ENCODE peak calls at places on chromosomes 13 and 19, in ten cellular contexts. One of them, this sample, is unnamed.

GRCh38 chr19:3710265-3710812 is 2.2 kb downstream of the TJP3 start:
- DNase-seq in heart right ventricle: peak; percentile 73
- DNase-seq in psoas muscle: peak; percentile 62
- DNase-seq in RWPE1: peak; percentile 62
- DNase-seq in thoracic aorta: no peak
- DNase-seq in fibroblast of the aortic adventitia: peak; percentile 31
- DNase-seq in retinal pigment epithelial cell: no peak
- DNase-seq in nephron progenitor cell: no peak
- DNase-seq in cardiac fibroblast: peak; percentile 35
- DNase-seq in breast epithelium: peak; percentile 93
- DNase-seq in this sample: no peak

GRCh38 chr19:17806945-17807344 is 12.0 kb downstream of the B3GNT3 start:
- DNase-seq in nephron progenitor cell: no peak
- DNase-seq in breast epithelium: no peak
- DNase-seq in thoracic aorta: no peak
- DNase-seq in fibroblast of the aortic adventitia: no peak
- DNase-seq in psoas muscle: no peak
- DNase-seq in cardiac fibroblast: no peak
- DNase-seq in heart right ventricle: no peak
- DNase-seq in RWPE1: no peak
- DNase-seq in retinal pigment epithelial cell: no peak
- DNase-seq in this sample: no peak

GRCh38 chr19:29858000-29858596 is 46.3 kb downstream of the CCNE1 start:
- DNase-seq in RWPE1: no peak
- DNase-seq in retinal pigment epithelial cell: no peak
- DNase-seq in psoas muscle: no peak
- DNase-seq in nephron progenitor cell: no peak
- DNase-seq in fibroblast of the aortic adventitia: no peak
- DNase-seq in thoracic aorta: no peak
- DNase-seq in cardiac fibroblast: no peak
- DNase-seq in breast epithelium: peak; percentile 53
- DNase-seq in heart right ventricle: no peak
- DNase-seq in this sample: no peak

GRCh38 chr13:31945202-31945978 is 86.2 kb upstream of the FRY start:
- DNase-seq in RWPE1: peak; percentile 76
- DNase-seq in retinal pigment epithelial cell: peak; percentile 52
- DNase-seq in heart right ventricle: peak; percentile 61
- DNase-seq in breast epithelium: peak; percentile 71
- DNase-seq in cardiac fibroblast: peak; percentile 88
- DNase-seq in thoracic aorta: no peak
- DNase-seq in nephron progenitor cell: peak; percentile 8
- DNase-seq in psoas muscle: peak; percentile 84
- DNase-seq in fibroblast of the aortic adventitia: peak; percentile 79
- DNase-seq in this sample: no peak

GRCh38 chr19:46617566-46618079 is 7.3 kb downstream of the PTGIR start:
- DNase-seq in heart right ventricle: no peak
- DNase-seq in RWPE1: no peak
- DNase-seq in psoas muscle: no peak
- DNase-seq in cardiac fibroblast: no peak
- DNase-seq in breast epithelium: no peak
- DNase-seq in retinal pigment epithelial cell: no peak
- DNase-seq in nephron progenitor cell: no peak
- DNase-seq in fibroblast of the aortic adventitia: no peak
- DNase-seq in thoracic aorta: no peak
- DNase-seq in this sample: no peak

GRCh38 chr19:1130801-1131717 is 27.3 kb downstream of the GPX4 start:
- DNase-seq in cardiac fibroblast: no peak
- DNase-seq in fibroblast of the aortic adventitia: peak; percentile 21
- DNase-seq in heart right ventricle: no peak
- DNase-seq in RWPE1: no peak
- DNase-seq in nephron progenitor cell: no peak
- DNase-seq in psoas muscle: no peak
- DNase-seq in retinal pigment epithelial cell: no peak
- DNase-seq in breast epithelium: no peak
- DNase-seq in thoracic aorta: no peak
- DNase-seq in this sample: no peak

GRCh38 chr13:45278096-45278645 is 62.8 kb downstream of the TPT1 start:
- DNase-seq in nephron progenitor cell: no peak
- DNase-seq in retinal pigment epithelial cell: no peak
- DNase-seq in RWPE1: no peak
- DNase-seq in breast epithelium: no peak
- DNase-seq in thoracic aorta: no peak
- DNase-seq in cardiac fibroblast: peak; percentile 21
- DNase-seq in fibroblast of the aortic adventitia: no peak
- DNase-seq in psoas muscle: no peak
- DNase-seq in heart right ventricle: no peak
- DNase-seq in this sample: no peak

GRCh38 chr19:17468302-17469091 is 1.8 kb upstream of the SLC27A1 start:
- DNase-seq in cardiac fibroblast: no peak
- DNase-seq in fibroblast of the aortic adventitia: peak; percentile 47
- DNase-seq in retinal pigment epithelial cell: no peak
- DNase-seq in thoracic aorta: no peak
- DNase-seq in psoas muscle: peak; percentile 72
- DNase-seq in breast epithelium: peak; percentile 74
- DNase-seq in RWPE1: no peak
- DNase-seq in heart right ventricle: peak; percentile 83
- DNase-seq in nephron progenitor cell: no peak
- DNase-seq in this sample: no peak

GRCh38 chr19:18895828-18896341 is at the start of gene CERS1:
- DNase-seq in thoracic aorta: no peak
- DNase-seq in breast epithelium: no peak
- DNase-seq in nephron progenitor cell: peak; percentile 80
- DNase-seq in fibroblast of the aortic adventitia: no peak
- DNase-seq in RWPE1: no peak
- DNase-seq in retinal pigment epithelial cell: no peak
- DNase-seq in cardiac fibroblast: no peak
- DNase-seq in psoas muscle: no peak
- DNase-seq in heart right ventricle: no peak
- DNase-seq in this sample: peak; percentile 88

GRCh38 chr13:30847697-30848307 is 58.3 kb upstream of the MEDAG start:
- DNase-seq in breast epithelium: no peak
- DNase-seq in nephron progenitor cell: no peak
- DNase-seq in psoas muscle: no peak
- DNase-seq in heart right ventricle: no peak
- DNase-seq in fibroblast of the aortic adventitia: peak; percentile 100
- DNase-seq in RWPE1: no peak
- DNase-seq in retinal pigment epithelial cell: peak; percentile 84
- DNase-seq in cardiac fibroblast: peak; percentile 100
- DNase-seq in thoracic aorta: peak; percentile 54
- DNase-seq in this sample: no peak

GRCh38 chr19:47130120-47130588 is 481 bp upstream of the SAE1 start:
- DNase-seq in breast epithelium: no peak
- DNase-seq in nephron progenitor cell: no peak
- DNase-seq in fibroblast of the aortic adventitia: no peak
- DNase-seq in heart right ventricle: no peak
- DNase-seq in cardiac fibroblast: no peak
- DNase-seq in RWPE1: no peak
- DNase-seq in thoracic aorta: no peak
- DNase-seq in retinal pigment epithelial cell: no peak
- DNase-seq in psoas muscle: no peak
- DNase-seq in this sample: no peak

GRCh38 chr13:95784161-95784880 is 107.4 kb downstream of the DNAJC3 start:
- DNase-seq in breast epithelium: no peak
- DNase-seq in RWPE1: peak; percentile 64
- DNase-seq in cardiac fibroblast: peak; percentile 66
- DNase-seq in retinal pigment epithelial cell: peak; percentile 75
- DNase-seq in nephron progenitor cell: no peak
- DNase-seq in fibroblast of the aortic adventitia: peak; percentile 88
- DNase-seq in thoracic aorta: no peak
- DNase-seq in psoas muscle: no peak
- DNase-seq in heart right ventricle: no peak
- DNase-seq in this sample: no peak

GRCh38 chr13:113009743-113010509 is 40.9 kb downstream of the MCF2L start:
- DNase-seq in fibroblast of the aortic adventitia: no peak
- DNase-seq in thoracic aorta: no peak
- DNase-seq in cardiac fibroblast: peak; percentile 31
- DNase-seq in retinal pigment epithelial cell: no peak
- DNase-seq in RWPE1: no peak
- DNase-seq in nephron progenitor cell: no peak
- DNase-seq in breast epithelium: no peak
- DNase-seq in psoas muscle: no peak
- DNase-seq in heart right ventricle: no peak
- DNase-seq in this sample: no peak

GRCh38 chr19:41904118-41904870 is 21.3 kb downstream of the ARHGEF1 start:
- DNase-seq in fibroblast of the aortic adventitia: no peak
- DNase-seq in thoracic aorta: no peak
- DNase-seq in retinal pigment epithelial cell: no peak
- DNase-seq in psoas muscle: no peak
- DNase-seq in breast epithelium: peak; percentile 73
- DNase-seq in RWPE1: no peak
- DNase-seq in nephron progenitor cell: no peak
- DNase-seq in heart right ventricle: no peak
- DNase-seq in cardiac fibroblast: no peak
- DNase-seq in this sample: no peak

GRCh38 chr13:84590663-84591062 is 708.4 kb upstream of the SLITRK1 start:
- DNase-seq in breast epithelium: no peak
- DNase-seq in thoracic aorta: no peak
- DNase-seq in nephron progenitor cell: no peak
- DNase-seq in fibroblast of the aortic adventitia: no peak
- DNase-seq in heart right ventricle: no peak
- DNase-seq in cardiac fibroblast: no peak
- DNase-seq in retinal pigment epithelial cell: no peak
- DNase-seq in RWPE1: no peak
- DNase-seq in psoas muscle: no peak
- DNase-seq in this sample: no peak

GRCh38 chr13:31242935-31243334 is 43.2 kb downstream of the B3GLCT start:
- DNase-seq in cardiac fibroblast: peak; percentile 4
- DNase-seq in thoracic aorta: no peak
- DNase-seq in fibroblast of the aortic adventitia: peak; percentile 34
- DNase-seq in psoas muscle: no peak
- DNase-seq in retinal pigment epithelial cell: no peak
- DNase-seq in breast epithelium: no peak
- DNase-seq in nephron progenitor cell: no peak
- DNase-seq in heart right ventricle: no peak
- DNase-seq in RWPE1: no peak
- DNase-seq in this sample: no peak

GRCh38 chr13:97367016-97367415 is 67.0 kb upstream of the RAP2A start:
- DNase-seq in thoracic aorta: no peak
- DNase-seq in cardiac fibroblast: peak; percentile 29
- DNase-seq in breast epithelium: no peak
- DNase-seq in fibroblast of the aortic adventitia: no peak
- DNase-seq in RWPE1: no peak
- DNase-seq in retinal pigment epithelial cell: peak; percentile 61
- DNase-seq in heart right ventricle: no peak
- DNase-seq in nephron progenitor cell: no peak
- DNase-seq in psoas muscle: no peak
- DNase-seq in this sample: no peak

GRCh38 chr13:46858776-46859175 is 38.1 kb downstream of the HTR2A start:
- DNase-seq in thoracic aorta: no peak
- DNase-seq in psoas muscle: no peak
- DNase-seq in fibroblast of the aortic adventitia: no peak
- DNase-seq in breast epithelium: no peak
- DNase-seq in cardiac fibroblast: no peak
- DNase-seq in heart right ventricle: no peak
- DNase-seq in retinal pigment epithelial cell: no peak
- DNase-seq in nephron progenitor cell: no peak
- DNase-seq in RWPE1: no peak
- DNase-seq in this sample: no peak

GRCh38 chr13:47000166-47000565 is 103.3 kb upstream of the HTR2A start:
- DNase-seq in nephron progenitor cell: no peak
- DNase-seq in retinal pigment epithelial cell: no peak
- DNase-seq in RWPE1: no peak
- DNase-seq in psoas muscle: no peak
- DNase-seq in breast epithelium: no peak
- DNase-seq in fibroblast of the aortic adventitia: no peak
- DNase-seq in heart right ventricle: no peak
- DNase-seq in cardiac fibroblast: no peak
- DNase-seq in thoracic aorta: no peak
- DNase-seq in this sample: no peak

GRCh38 chr13:99617474-99618255 is 116.4 kb downstream of the TM9SF2 start:
- DNase-seq in breast epithelium: no peak
- DNase-seq in nephron progenitor cell: peak; percentile 62
- DNase-seq in retinal pigment epithelial cell: no peak
- DNase-seq in cardiac fibroblast: peak; percentile 66
- DNase-seq in thoracic aorta: no peak
- DNase-seq in psoas muscle: peak; percentile 23
- DNase-seq in RWPE1: no peak
- DNase-seq in heart right ventricle: peak; percentile 23
- DNase-seq in fibroblast of the aortic adventitia: peak; percentile 49
- DNase-seq in this sample: no peak
- TF ChIP-seq CTCF in breast epithelium: peak; percentile 32
- TF ChIP-seq CTCF in nephron progenitor cell: peak; percentile 85
- TF ChIP-seq CTCF in retinal pigment epithelial cell: peak; percentile 88
- TF ChIP-seq CTCF in cardiac fibroblast: peak; percentile 82
- TF ChIP-seq CTCF in thoracic aorta: peak; percentile 73
- TF ChIP-seq CTCF in psoas muscle: peak; percentile 55
- TF ChIP-seq CTCF in RWPE1: no peak
- TF ChIP-seq CTCF in heart right ventricle: peak; percentile 69
- TF ChIP-seq CTCF in fibroblast of the aortic adventitia: peak; percentile 69
- TF ChIP-seq CTCF in this sample: peak; percentile 71

GRCh38 chr13:42396901-42397670 is 125.1 kb downstream of the AKAP11 start:
- DNase-seq in psoas muscle: no peak
- DNase-seq in fibroblast of the aortic adventitia: peak; percentile 15
- DNase-seq in nephron progenitor cell: no peak
- DNase-seq in retinal pigment epithelial cell: no peak
- DNase-seq in RWPE1: peak; percentile 56
- DNase-seq in cardiac fibroblast: peak; percentile 23
- DNase-seq in breast epithelium: no peak
- DNase-seq in thoracic aorta: no peak
- DNase-seq in heart right ventricle: no peak
- DNase-seq in this sample: no peak
- TF ChIP-seq CTCF in psoas muscle: no peak
- TF ChIP-seq CTCF in fibroblast of the aortic adventitia: no peak
- TF ChIP-seq CTCF in nephron progenitor cell: no peak
- TF ChIP-seq CTCF in retinal pigment epithelial cell: no peak
- TF ChIP-seq CTCF in RWPE1: no peak
- TF ChIP-seq CTCF in cardiac fibroblast: no peak
- TF ChIP-seq CTCF in breast epithelium: no peak
- TF ChIP-seq CTCF in thoracic aorta: no peak
- TF ChIP-seq CTCF in heart right ventricle: no peak
- TF ChIP-seq CTCF in this sample: no peak

DNA sequence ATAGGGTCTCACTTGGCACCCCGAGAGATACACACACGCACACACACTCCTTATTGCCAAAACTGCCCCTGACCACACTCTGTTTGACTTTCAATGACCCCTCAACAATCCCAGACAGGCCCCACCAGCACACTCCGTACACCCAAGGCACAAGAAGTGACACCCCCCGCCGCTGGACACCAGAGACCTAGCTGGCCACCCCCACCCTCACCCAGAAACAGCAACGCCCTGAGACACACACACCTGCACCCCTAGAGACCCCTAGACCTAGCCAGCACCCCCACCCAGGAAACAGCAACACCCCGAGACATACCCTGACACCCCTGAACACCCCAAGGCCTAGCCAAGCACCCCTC is 1.1 kb upstream of the PTGER1 start:
- DNase-seq in psoas muscle: no peak
- DNase-seq in thoracic aorta: no peak
- DNase-seq in cardiac fibroblast: no peak
- DNase-seq in RWPE1: no peak
- DNase-seq in retinal pigment epithelial cell: no peak
- DNase-seq in fibroblast of the aortic adventitia: no peak
- DNase-seq in nephron progenitor cell: no peak
- DNase-seq in breast epithelium: no peak
- DNase-seq in heart right ventricle: no peak
- DNase-seq in this sample: no peak
- TF ChIP-seq CTCF in psoas muscle: no peak
- TF ChIP-seq CTCF in thoracic aorta: no peak
- TF ChIP-seq CTCF in cardiac fibroblast: no peak
- TF ChIP-seq CTCF in RWPE1: no peak
- TF ChIP-seq CTCF in retinal pigment epithelial cell: no peak
- TF ChIP-seq CTCF in fibroblast of the aortic adventitia: no peak
- TF ChIP-seq CTCF in nephron progenitor cell: no peak
- TF ChIP-seq CTCF in breast epithelium: no peak
- TF ChIP-seq CTCF in heart right ventricle: no peak
- TF ChIP-seq CTCF in this sample: no peak

GRCh38 chr19:40745402-40745780 is 4.9 kb downstream of the ACTMAP start:
- DNase-seq in heart right ventricle: no peak
- DNase-seq in breast epithelium: no peak
- DNase-seq in psoas muscle: no peak
- DNase-seq in RWPE1: no peak
- DNase-seq in cardiac fibroblast: peak; percentile 55
- DNase-seq in thoracic aorta: no peak
- DNase-seq in retinal pigment epithelial cell: no peak
- DNase-seq in nephron progenitor cell: no peak
- DNase-seq in fibroblast of the aortic adventitia: peak; percentile 72
- DNase-seq in this sample: no peak
- TF ChIP-seq CTCF in heart right ventricle: no peak
- TF ChIP-seq CTCF in breast epithelium: no peak
- TF ChIP-seq CTCF in psoas muscle: no peak
- TF ChIP-seq CTCF in RWPE1: no peak
- TF ChIP-seq CTCF in cardiac fibroblast: no peak
- TF ChIP-seq CTCF in thoracic aorta: no peak
- TF ChIP-seq CTCF in retinal pigment epithelial cell: no peak
- TF ChIP-seq CTCF in nephron progenitor cell: no peak
- TF ChIP-seq CTCF in fibroblast of the aortic adventitia: no peak
- TF ChIP-seq CTCF in this sample: no peak

This sample was measured in D721Med.